ENCODE peak calls at places on chromosomes 2 and 18, in nine cellular contexts. One of them, this sample, is unnamed.

GRCh38 chr2:237501892-237502513 is 15.0 kb downstream of the MLPH start:
- DNase-seq in GM13977: no peak
- DNase-seq in foreskin fibroblast: no peak
- DNase-seq in amniotic stem cell: no peak
- DNase-seq in activated CD4-positive, alpha-beta T cell treated with anti-CD3 and anti-CD28 coated beads, Interleukin-2, amount 10 ng/mL, durations not matched to agents 7 days and 5 days: no peak
- DNase-seq in GM19239: no peak
- DNase-seq in SJSA1: no peak
- DNase-seq in NCI-H460: no peak
- DNase-seq in MV-4-11: no peak
- DNase-seq in this sample: no peak

GRCh38 chr2:237435844-237436590 is 22.1 kb upstream of the COL6A3 start:
- DNase-seq in GM13977: no peak
- DNase-seq in foreskin fibroblast: peak
- DNase-seq in amniotic stem cell: peak
- DNase-seq in activated CD4-positive, alpha-beta T cell treated with anti-CD3 and anti-CD28 coated beads, Interleukin-2, amount 10 ng/mL, durations not matched to agents 7 days and 5 days: no peak
- DNase-seq in GM19239: no peak
- DNase-seq in SJSA1: no peak
- DNase-seq in NCI-H460: no peak
- DNase-seq in MV-4-11: no peak
- DNase-seq in this sample: no peak

GRCh38 chr18:79321625-79322024 is 74.1 kb upstream of the NFATC1 start:
- DNase-seq in GM13977: no peak
- DNase-seq in foreskin fibroblast: peak
- DNase-seq in amniotic stem cell: no peak
- DNase-seq in activated CD4-positive, alpha-beta T cell treated with anti-CD3 and anti-CD28 coated beads, Interleukin-2, amount 10 ng/mL, durations not matched to agents 7 days and 5 days: no peak
- DNase-seq in GM19239: no peak
- DNase-seq in SJSA1: no peak
- DNase-seq in NCI-H460: no peak
- DNase-seq in MV-4-11: no peak
- DNase-seq in this sample: no peak

GRCh38 chr2:219254590-219255219 is 987 bp upstream of the TUBA4A start:
- DNase-seq in GM13977: peak
- DNase-seq in foreskin fibroblast: peak
- DNase-seq in amniotic stem cell: no peak
- DNase-seq in activated CD4-positive, alpha-beta T cell treated with anti-CD3 and anti-CD28 coated beads, Interleukin-2, amount 10 ng/mL, durations not matched to agents 7 days and 5 days: peak
- DNase-seq in GM19239: no peak
- DNase-seq in SJSA1: no peak
- DNase-seq in NCI-H460: no peak
- DNase-seq in MV-4-11: peak
- DNase-seq in this sample: no peak

GRCh38 chr2:40279001-40279400 is 172.9 kb downstream of the SLC8A1 start:
- DNase-seq in GM13977: no peak
- DNase-seq in foreskin fibroblast: peak
- DNase-seq in amniotic stem cell: no peak
- DNase-seq in activated CD4-positive, alpha-beta T cell treated with anti-CD3 and anti-CD28 coated beads, Interleukin-2, amount 10 ng/mL, durations not matched to agents 7 days and 5 days: no peak
- DNase-seq in GM19239: no peak
- DNase-seq in SJSA1: no peak
- DNase-seq in NCI-H460: no peak
- DNase-seq in MV-4-11: no peak
- DNase-seq in this sample: no peak

GRCh38 chr18:53093650-53094049 is 753.7 kb downstream of the DCC start:
- DNase-seq in GM13977: no peak
- DNase-seq in foreskin fibroblast: no peak
- DNase-seq in amniotic stem cell: no peak
- DNase-seq in activated CD4-positive, alpha-beta T cell treated with anti-CD3 and anti-CD28 coated beads, Interleukin-2, amount 10 ng/mL, durations not matched to agents 7 days and 5 days: no peak
- DNase-seq in GM19239: no peak
- DNase-seq in SJSA1: no peak
- DNase-seq in NCI-H460: no peak
- DNase-seq in MV-4-11: no peak
- DNase-seq in this sample: no peak

GRCh38 chr2:31193066-31193396 is 24.3 kb downstream of the CAPN14 start:
- DNase-seq in GM13977: no peak
- DNase-seq in foreskin fibroblast: no peak
- DNase-seq in amniotic stem cell: no peak
- DNase-seq in activated CD4-positive, alpha-beta T cell treated with anti-CD3 and anti-CD28 coated beads, Interleukin-2, amount 10 ng/mL, durations not matched to agents 7 days and 5 days: no peak
- DNase-seq in GM19239: no peak
- DNase-seq in SJSA1: no peak
- DNase-seq in NCI-H460: no peak
- DNase-seq in MV-4-11: no peak
- DNase-seq in this sample: no peak

GRCh38 chr2:170523506-170523905 is 191.6 kb upstream of the SP5 start:
- DNase-seq in GM13977: no peak
- DNase-seq in foreskin fibroblast: no peak
- DNase-seq in amniotic stem cell: no peak
- DNase-seq in activated CD4-positive, alpha-beta T cell treated with anti-CD3 and anti-CD28 coated beads, Interleukin-2, amount 10 ng/mL, durations not matched to agents 7 days and 5 days: no peak
- DNase-seq in GM19239: no peak
- DNase-seq in SJSA1: no peak
- DNase-seq in NCI-H460: no peak
- DNase-seq in MV-4-11: no peak
- DNase-seq in this sample: no peak

GRCh38 chr2:196718796-196719564 is 79.5 kb downstream of the CCDC150 start:
- DNase-seq in GM13977: peak
- DNase-seq in foreskin fibroblast: peak
- DNase-seq in amniotic stem cell: peak
- DNase-seq in activated CD4-positive, alpha-beta T cell treated with anti-CD3 and anti-CD28 coated beads, Interleukin-2, amount 10 ng/mL, durations not matched to agents 7 days and 5 days: no peak
- DNase-seq in GM19239: no peak
- DNase-seq in SJSA1: peak
- DNase-seq in NCI-H460: peak
- DNase-seq in MV-4-11: no peak
- DNase-seq in this sample: no peak

GRCh38 chr2:201854221-201854801 is 48.0 kb downstream of the CDK15 start:
- DNase-seq in GM13977: no peak
- DNase-seq in foreskin fibroblast: peak
- DNase-seq in amniotic stem cell: peak
- DNase-seq in activated CD4-positive, alpha-beta T cell treated with anti-CD3 and anti-CD28 coated beads, Interleukin-2, amount 10 ng/mL, durations not matched to agents 7 days and 5 days: no peak
- DNase-seq in GM19239: no peak
- DNase-seq in SJSA1: peak
- DNase-seq in NCI-H460: no peak
- DNase-seq in MV-4-11: peak
- DNase-seq in this sample: peak

GRCh38 chr2:159098815-159099455 is 130.5 kb downstream of the TANC1 start:
- DNase-seq in GM13977: no peak
- DNase-seq in foreskin fibroblast: no peak
- DNase-seq in amniotic stem cell: no peak
- DNase-seq in activated CD4-positive, alpha-beta T cell treated with anti-CD3 and anti-CD28 coated beads, Interleukin-2, amount 10 ng/mL, durations not matched to agents 7 days and 5 days: no peak
- DNase-seq in GM19239: no peak
- DNase-seq in SJSA1: no peak
- DNase-seq in NCI-H460: peak
- DNase-seq in MV-4-11: no peak
- DNase-seq in this sample: no peak

GRCh38 chr18:23458830-23459529 is 5.9 kb downstream of the RIOK3 start:
- DNase-seq in GM13977: no peak
- DNase-seq in foreskin fibroblast: no peak
- DNase-seq in amniotic stem cell: no peak
- DNase-seq in activated CD4-positive, alpha-beta T cell treated with anti-CD3 and anti-CD28 coated beads, Interleukin-2, amount 10 ng/mL, durations not matched to agents 7 days and 5 days: no peak
- DNase-seq in GM19239: no peak
- DNase-seq in SJSA1: no peak
- DNase-seq in NCI-H460: no peak
- DNase-seq in MV-4-11: no peak
- DNase-seq in this sample: no peak

GRCh38 chr2:30869988-30870387 is 62.7 kb upstream of the CAPN13 start:
- DNase-seq in GM13977: no peak
- DNase-seq in foreskin fibroblast: no peak
- DNase-seq in amniotic stem cell: no peak
- DNase-seq in activated CD4-positive, alpha-beta T cell treated with anti-CD3 and anti-CD28 coated beads, Interleukin-2, amount 10 ng/mL, durations not matched to agents 7 days and 5 days: no peak
- DNase-seq in GM19239: no peak
- DNase-seq in SJSA1: no peak
- DNase-seq in NCI-H460: no peak
- DNase-seq in MV-4-11: no peak
- DNase-seq in this sample: no peak

GRCh38 chr2:151762694-151763093 is 28.4 kb upstream of the NEB start:
- DNase-seq in GM13977: no peak
- DNase-seq in foreskin fibroblast: peak
- DNase-seq in amniotic stem cell: no peak
- DNase-seq in activated CD4-positive, alpha-beta T cell treated with anti-CD3 and anti-CD28 coated beads, Interleukin-2, amount 10 ng/mL, durations not matched to agents 7 days and 5 days: no peak
- DNase-seq in GM19239: no peak
- DNase-seq in SJSA1: no peak
- DNase-seq in NCI-H460: no peak
- DNase-seq in MV-4-11: no peak
- DNase-seq in this sample: no peak

GRCh38 chr2:181465686-181466375 is 8.6 kb downstream of the ITGA4 start:
- DNase-seq in GM13977: no peak
- DNase-seq in foreskin fibroblast: peak
- DNase-seq in amniotic stem cell: no peak
- DNase-seq in activated CD4-positive, alpha-beta T cell treated with anti-CD3 and anti-CD28 coated beads, Interleukin-2, amount 10 ng/mL, durations not matched to agents 7 days and 5 days: no peak
- DNase-seq in GM19239: no peak
- DNase-seq in SJSA1: no peak
- DNase-seq in NCI-H460: no peak
- DNase-seq in MV-4-11: peak
- DNase-seq in this sample: peak

GRCh38 chr18:8946046-8946838 is 156.3 kb upstream of the NDUFV2 start:
- DNase-seq in GM13977: no peak
- DNase-seq in foreskin fibroblast: peak
- DNase-seq in amniotic stem cell: peak
- DNase-seq in activated CD4-positive, alpha-beta T cell treated with anti-CD3 and anti-CD28 coated beads, Interleukin-2, amount 10 ng/mL, durations not matched to agents 7 days and 5 days: no peak
- DNase-seq in GM19239: no peak
- DNase-seq in SJSA1: no peak
- DNase-seq in NCI-H460: no peak
- DNase-seq in MV-4-11: peak
- DNase-seq in this sample: peak

GRCh38 chr2:66821168-66821567 is 386.2 kb downstream of the MEIS1 start:
- DNase-seq in GM13977: no peak
- DNase-seq in foreskin fibroblast: no peak
- DNase-seq in amniotic stem cell: no peak
- DNase-seq in activated CD4-positive, alpha-beta T cell treated with anti-CD3 and anti-CD28 coated beads, Interleukin-2, amount 10 ng/mL, durations not matched to agents 7 days and 5 days: no peak
- DNase-seq in GM19239: no peak
- DNase-seq in SJSA1: no peak
- DNase-seq in NCI-H460: no peak
- DNase-seq in MV-4-11: no peak
- DNase-seq in this sample: no peak

GRCh38 chr18:46407471-46408166 is 249.4 kb downstream of the LOXHD1 start:
- DNase-seq in GM13977: no peak
- DNase-seq in foreskin fibroblast: no peak
- DNase-seq in amniotic stem cell: peak
- DNase-seq in activated CD4-positive, alpha-beta T cell treated with anti-CD3 and anti-CD28 coated beads, Interleukin-2, amount 10 ng/mL, durations not matched to agents 7 days and 5 days: no peak
- DNase-seq in GM19239: no peak
- DNase-seq in SJSA1: peak
- DNase-seq in NCI-H460: no peak
- DNase-seq in MV-4-11: peak
- DNase-seq in this sample: no peak

GRCh38 chr18:75823376-75823950 is 396.0 kb upstream of the SMIM21 start:
- DNase-seq in GM13977: no peak
- DNase-seq in foreskin fibroblast: no peak
- DNase-seq in amniotic stem cell: no peak
- DNase-seq in activated CD4-positive, alpha-beta T cell treated with anti-CD3 and anti-CD28 coated beads, Interleukin-2, amount 10 ng/mL, durations not matched to agents 7 days and 5 days: no peak
- DNase-seq in GM19239: no peak
- DNase-seq in SJSA1: no peak
- DNase-seq in NCI-H460: no peak
- DNase-seq in MV-4-11: no peak
- DNase-seq in this sample: no peak

GRCh38 chr2:72271766-72272615 is 124.3 kb upstream of the CYP26B1 start:
- DNase-seq in GM13977: no peak
- DNase-seq in foreskin fibroblast: no peak
- DNase-seq in amniotic stem cell: no peak
- DNase-seq in activated CD4-positive, alpha-beta T cell treated with anti-CD3 and anti-CD28 coated beads, Interleukin-2, amount 10 ng/mL, durations not matched to agents 7 days and 5 days: no peak
- DNase-seq in GM19239: no peak
- DNase-seq in SJSA1: no peak
- DNase-seq in NCI-H460: no peak
- DNase-seq in MV-4-11: no peak
- DNase-seq in this sample: no peak

GRCh38 chr2:229715895-229716507 is 1.6 kb upstream of the DNER start:
- DNase-seq in GM13977: no peak
- DNase-seq in foreskin fibroblast: peak
- DNase-seq in amniotic stem cell: no peak
- DNase-seq in activated CD4-positive, alpha-beta T cell treated with anti-CD3 and anti-CD28 coated beads, Interleukin-2, amount 10 ng/mL, durations not matched to agents 7 days and 5 days: peak
- DNase-seq in GM19239: peak
- DNase-seq in SJSA1: no peak
- DNase-seq in NCI-H460: peak
- DNase-seq in MV-4-11: peak
- DNase-seq in this sample: no peak

GRCh38 chr2:1097086-1097485 is 146.4 kb downstream of the SNTG2 start:
- DNase-seq in GM13977: no peak
- DNase-seq in foreskin fibroblast: no peak
- DNase-seq in amniotic stem cell: no peak
- DNase-seq in activated CD4-positive, alpha-beta T cell treated with anti-CD3 and anti-CD28 coated beads, Interleukin-2, amount 10 ng/mL, durations not matched to agents 7 days and 5 days: no peak
- DNase-seq in GM19239: no peak
- DNase-seq in SJSA1: no peak
- DNase-seq in NCI-H460: no peak
- DNase-seq in MV-4-11: no peak
- DNase-seq in this sample: no peak

GRCh38 chr2:215797676-215798075 is 215.7 kb downstream of the MREG start:
- DNase-seq in GM13977: no peak
- DNase-seq in foreskin fibroblast: no peak
- DNase-seq in amniotic stem cell: no peak
- DNase-seq in activated CD4-positive, alpha-beta T cell treated with anti-CD3 and anti-CD28 coated beads, Interleukin-2, amount 10 ng/mL, durations not matched to agents 7 days and 5 days: no peak
- DNase-seq in GM19239: no peak
- DNase-seq in SJSA1: no peak
- DNase-seq in NCI-H460: no peak
- DNase-seq in MV-4-11: no peak
- DNase-seq in this sample: no peak

GRCh38 chr2:46749042-46749461 is 166.6 kb downstream of the MCFD2 start:
- DNase-seq in GM13977: no peak
- DNase-seq in foreskin fibroblast: peak
- DNase-seq in amniotic stem cell: peak
- DNase-seq in activated CD4-positive, alpha-beta T cell treated with anti-CD3 and anti-CD28 coated beads, Interleukin-2, amount 10 ng/mL, durations not matched to agents 7 days and 5 days: no peak
- DNase-seq in GM19239: no peak
- DNase-seq in SJSA1: no peak
- DNase-seq in NCI-H460: peak
- DNase-seq in MV-4-11: peak
- DNase-seq in this sample: peak

GRCh38 chr2:165952600-165953210 is 871 bp downstream of the TTC21B start:
- DNase-seq in GM13977: peak
- DNase-seq in foreskin fibroblast: peak
- DNase-seq in amniotic stem cell: no peak
- DNase-seq in activated CD4-positive, alpha-beta T cell treated with anti-CD3 and anti-CD28 coated beads, Interleukin-2, amount 10 ng/mL, durations not matched to agents 7 days and 5 days: no peak
- DNase-seq in GM19239: no peak
- DNase-seq in SJSA1: no peak
- DNase-seq in NCI-H460: no peak
- DNase-seq in MV-4-11: no peak
- DNase-seq in this sample: no peak